ENCODE peak calls at places on chromosomes 13 and 19, in eight cellular contexts. H is activated T-helper 1 cell treated with Interleukin-2 at 50 U/mL for 16 hours; I is smooth muscle cell of the brain vasculature; E is NCI-H446; W is stimulated activated CD8-positive, alpha-beta memory T cell treated with anti-CD3 and anti-CD28 coated beads, Interleukin-7, amount 100 ng/mL, for 1 hour; S is activated CD8-positive, alpha-beta memory T cell treated with anti-CD3 and anti-CD28 coated beads for 4 hours; Q is omental fat pad; T is T-helper 1 cell. L is an unnamed sample.
A peak's percentile ranks its signal among the peaks of the same experiment; 100 is the strongest.

GRCh38 chr13:25528266-25528665 is 156.5 kb downstream of the ATP8A2 start:
- DNase-seq in H (no peak), Q (no peak), W (no peak), S (no peak), E (no peak), T (no peak), I (no peak), L (peak; percentile 20)

GRCh38 chr13:102294407-102295018 is 107.3 kb downstream of the FGF14 start:
- DNase-seq in E (no peak), W (no peak), I (no peak), Q (no peak), H (no peak), S (no peak), T (no peak), L (no peak)

GRCh38 chr19:19142347-19142746 is 4.1 kb upstream of the TMEM161A start:
- DNase-seq in S (no peak), I (no peak), W (no peak), Q (no peak), T (no peak), E (no peak), H (no peak), L (no peak)

GRCh38 chr19:33938821-33939220 is 142.2 kb downstream of the KCTD15 start:
- DNase-seq in H (no peak), E (no peak), T (no peak), I (no peak), S (no peak), Q (no peak), W (no peak), L (no peak)

GRCh38 chr19:12723383-12723642 is 419 bp downstream of the TNPO2 start:
- DNase-seq in S (no peak), I (no peak), T (no peak), H (no peak), E (no peak), Q (no peak), W (no peak), L (no peak)

GRCh38 chr19:4352701-4353121 is 9.3 kb downstream of the MPND start:
- DNase-seq in E (peak; percentile 51), H (no peak), W (peak; percentile 27), T (peak; percentile 47), Q (no peak), I (peak; percentile 49), S (no peak), L (no peak)

GRCh38 chr13:62512194-62513141 is 1096.8 kb upstream of the PCDH20 start:
- DNase-seq in H (no peak), S (no peak), T (peak; percentile 7), W (no peak), Q (no peak), E (peak; percentile 8), I (no peak), L (peak; percentile 1)

GRCh38 chr13:24678151-24678550 is 2.1 kb upstream of the ATP12A start:
- DNase-seq in H (no peak), I (no peak), S (no peak), W (no peak), E (no peak), T (peak; percentile 12), Q (no peak), L (no peak)

GRCh38 chr19:2273356-2274184 is 8.4 kb downstream of the PEAK3 start:
- DNase-seq in I (no peak), S (peak; percentile 57), E (peak; percentile 74), W (peak; percentile 51), T (peak; percentile 88), Q (peak; percentile 61), H (peak; percentile 68), L (peak; percentile 78)

L was measured in cerebellum.